ENCODE peak calls at places on chromosomes 16 and 17, in nine cellular contexts. H is tibial nerve, D is tibial artery, X is cardiac muscle cell, Y is psoas muscle, P is prostate gland, N is breast epithelium, G is fibroblast of lung, I is stomach. O is an unnamed sample.

GRCh38 chr17:48016112-48016511 is 21.5 kb downstream of the COPZ2 start:
- DNase-seq in H (no peak), I (no peak), G (no peak), D (no peak), X (peak), N (no peak), Y (no peak), P (no peak), O (no peak)

GRCh38 chr17:51165680-51166197 is 472 bp upstream of the NME2 start:
- DNase-seq in G (no peak), D (peak), Y (peak), P (no peak), H (no peak), X (no peak), I (peak), N (no peak), O (no peak)

GRCh38 chr17:5263441-5263840 is 18.6 kb upstream of the RABEP1 start:
- DNase-seq in Y (no peak), D (no peak), P (no peak), X (no peak), H (no peak), N (no peak), I (no peak), G (no peak), O (no peak)

GRCh38 chr16:12643034-12643455 is 160.6 kb downstream of the CPPED1 start:
- DNase-seq in H (no peak), X (no peak), P (no peak), I (no peak), G (no peak), Y (no peak), N (no peak), D (no peak), O (no peak)

GRCh38 chr17:79811036-79811887 is 14.4 kb upstream of the CBX8 start:
- DNase-seq in D (no peak), G (no peak), N (no peak), P (no peak), I (no peak), X (no peak), H (no peak), Y (no peak), O (no peak)

GRCh38 chr16:87499189-87499486 is 6.3 kb upstream of the ZCCHC14 start:
- DNase-seq in N (no peak), P (no peak), D (no peak), Y (no peak), X (no peak), H (no peak), I (no peak), G (peak), O (peak)

GRCh38 chr17:72388765-72389473 is 268.1 kb downstream of the SOX9 start:
- DNase-seq in G (peak), P (no peak), I (no peak), D (no peak), Y (no peak), H (no peak), X (peak), N (no peak), O (peak)

GRCh38 chr17:79923974-79924638 is 84.9 kb upstream of the CBX4 start:
- DNase-seq in N (no peak), D (no peak), G (no peak), P (no peak), H (no peak), I (peak), X (peak), Y (no peak), O (no peak)

GRCh38 chr16:67404740-67405226 is 11.5 kb upstream of the TPPP3 start:
- DNase-seq in X (no peak), G (no peak), P (peak), D (no peak), I (peak), N (peak), Y (no peak), H (no peak), O (no peak)

GRCh38 chr16:2211923-2212347 is 1.3 kb upstream of the BRICD5 start:
- DNase-seq in Y (no peak), D (no peak), H (no peak), I (no peak), N (no peak), P (no peak), G (no peak), X (no peak), O (no peak)

GRCh38 chr16:19926449-19927390 is 42.1 kb upstream of the GPRC5B start:
- DNase-seq in Y (no peak), P (no peak), N (no peak), D (no peak), X (peak), I (no peak), G (peak), H (no peak), O (peak)

GRCh38 chr17:1201132-1201702 is 21.4 kb upstream of the ABR start:
- DNase-seq in D (no peak), N (no peak), I (no peak), Y (no peak), X (no peak), H (no peak), P (no peak), G (no peak), O (no peak)

GRCh38 chr17:78879679-78880186 is 23.3 kb downstream of the CEP295NL start:
- DNase-seq in G (peak), D (peak), I (no peak), H (peak), Y (peak), P (no peak), N (peak), X (peak), O (peak)

GRCh38 chr16:46689492-46690280 is at the start of gene ORC6:
- DNase-seq in H (peak), G (peak), I (peak), N (peak), X (peak), D (peak), P (peak), Y (peak), O (peak)

GRCh38 chr16:13351651-13352217 is 450.3 kb downstream of the SHISA9 start:
- DNase-seq in I (no peak), Y (no peak), G (no peak), D (no peak), P (no peak), N (no peak), X (no peak), H (no peak), O (no peak)

GRCh38 chr16:67163164-67163902 is 1.2 kb upstream of the HSF4 start:
- DNase-seq in P (peak), N (no peak), D (no peak), I (no peak), G (peak), Y (peak), X (peak), H (no peak), O (peak)

GRCh38 chr17:49680314-49680713 is 2.4 kb upstream of the SPOP start:
- DNase-seq in Y (no peak), P (no peak), X (no peak), G (no peak), D (no peak), H (no peak), N (no peak), I (no peak), O (no peak)

GRCh38 chr17:36993227-36993626 is 44.5 kb downstream of the AATF start:
- DNase-seq in X (no peak), Y (no peak), I (no peak), G (no peak), D (no peak), N (no peak), P (no peak), H (no peak), O (no peak)

GRCh38 chr17:78375401-78376079 is 2.9 kb upstream of the PGS1 start:
- DNase-seq in P (no peak), N (no peak), X (peak), D (peak), I (no peak), Y (peak), G (peak), H (no peak), O (peak)

GRCh38 chr16:68718596-68718995 is 18.5 kb upstream of the CDH1 start:
- DNase-seq in P (no peak), Y (no peak), D (no peak), H (no peak), X (no peak), I (no peak), N (no peak), G (no peak), O (no peak)

GRCh38 chr16:53498984-53499383 is 4.0 kb downstream of the AKTIP start:
- DNase-seq in X (no peak), P (no peak), N (no peak), D (no peak), H (no peak), G (no peak), I (no peak), Y (no peak), O (no peak)

GRCh38 chr17:16945141-16945493 is 26.8 kb downstream of the TNFRSF13B start:
- DNase-seq in N (no peak), H (no peak), G (no peak), I (no peak), X (no peak), Y (no peak), D (no peak), P (no peak), O (no peak)

GRCh38 chr17:511833-512251 is 159.2 kb upstream of the RPH3AL start:
- DNase-seq in I (no peak), G (no peak), Y (no peak), N (no peak), D (no peak), X (no peak), P (no peak), H (no peak), O (no peak)

GRCh38 chr16:78480588-78480987 is 381.1 kb downstream of the WWOX start:
- DNase-seq in Y (no peak), N (no peak), P (no peak), H (no peak), X (no peak), D (no peak), G (no peak), I (no peak), O (no peak)

GRCh38 chr16:78474762-78475161 is 375.3 kb downstream of the WWOX start:
- DNase-seq in G (no peak), P (no peak), D (no peak), Y (no peak), H (no peak), X (no peak), N (no peak), I (no peak), O (no peak)

GRCh38 chr16:78479723-78480122 is 380.3 kb downstream of the WWOX start:
- DNase-seq in D (no peak), N (no peak), H (no peak), G (no peak), X (no peak), I (no peak), Y (no peak), P (no peak), O (no peak)

GRCh38 chr16:78483124-78483992 is 383.9 kb downstream of the WWOX start:
- DNase-seq in N (no peak), Y (no peak), X (no peak), I (no peak), H (no peak), G (no peak), P (no peak), D (no peak), O (no peak)

GRCh38 chr16:78478267-78478821 is 378.9 kb downstream of the WWOX start:
- DNase-seq in D (no peak), Y (no peak), I (no peak), P (no peak), X (no peak), H (no peak), N (no peak), G (no peak), O (no peak)
- TF ChIP-seq CTCF in D (no peak), Y (peak), I (no peak), P (peak), X (no peak), H (no peak), N (peak), G (peak), O (peak)

GRCh38 chr16:49281481-49281842 is at the start of gene CBLN1:
- DNase-seq in Y (no peak), I (no peak), G (no peak), H (no peak), X (no peak), N (no peak), P (no peak), D (no peak), O (no peak)
- H3K4me3 ChIP-seq in Y (peak), I (peak), G (no peak), H (peak), X (peak), N (peak), P (peak), D (peak), O (no peak)

DNA sequence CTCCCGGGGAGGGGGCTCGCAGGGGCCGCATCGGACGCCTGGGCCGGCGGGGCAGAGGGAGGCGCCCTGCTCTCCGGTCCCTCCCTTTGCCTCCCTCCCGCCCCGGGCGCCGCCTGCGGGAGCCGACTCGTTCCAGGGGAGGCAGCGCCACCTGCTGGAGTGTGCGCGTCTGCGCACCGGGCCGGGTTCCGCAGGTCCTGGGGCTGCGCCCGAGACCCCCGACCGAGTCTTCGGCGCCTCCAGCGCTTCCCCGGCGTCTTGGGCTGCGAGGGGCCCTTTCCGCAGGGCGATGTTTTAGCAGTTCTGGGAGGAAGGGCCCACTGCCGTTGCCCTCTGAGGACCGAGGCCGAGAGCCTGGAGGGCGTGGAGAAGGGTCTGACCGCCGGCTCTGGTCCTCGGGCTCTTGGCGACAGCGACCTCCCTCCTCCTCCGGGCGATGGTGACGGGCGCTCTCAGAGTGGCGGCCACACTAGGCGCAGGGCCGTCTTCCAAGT is 106.3 kb downstream of the SEC14L1 start:
- DNase-seq in H (peak), I (peak), Y (peak), G (peak), D (peak), X (peak), P (peak), N (no peak), O (peak)
- TF ChIP-seq CTCF in H (peak), I (peak), Y (peak), G (peak), D (peak), X (peak), P (peak), N (peak), O (peak)

DNA sequence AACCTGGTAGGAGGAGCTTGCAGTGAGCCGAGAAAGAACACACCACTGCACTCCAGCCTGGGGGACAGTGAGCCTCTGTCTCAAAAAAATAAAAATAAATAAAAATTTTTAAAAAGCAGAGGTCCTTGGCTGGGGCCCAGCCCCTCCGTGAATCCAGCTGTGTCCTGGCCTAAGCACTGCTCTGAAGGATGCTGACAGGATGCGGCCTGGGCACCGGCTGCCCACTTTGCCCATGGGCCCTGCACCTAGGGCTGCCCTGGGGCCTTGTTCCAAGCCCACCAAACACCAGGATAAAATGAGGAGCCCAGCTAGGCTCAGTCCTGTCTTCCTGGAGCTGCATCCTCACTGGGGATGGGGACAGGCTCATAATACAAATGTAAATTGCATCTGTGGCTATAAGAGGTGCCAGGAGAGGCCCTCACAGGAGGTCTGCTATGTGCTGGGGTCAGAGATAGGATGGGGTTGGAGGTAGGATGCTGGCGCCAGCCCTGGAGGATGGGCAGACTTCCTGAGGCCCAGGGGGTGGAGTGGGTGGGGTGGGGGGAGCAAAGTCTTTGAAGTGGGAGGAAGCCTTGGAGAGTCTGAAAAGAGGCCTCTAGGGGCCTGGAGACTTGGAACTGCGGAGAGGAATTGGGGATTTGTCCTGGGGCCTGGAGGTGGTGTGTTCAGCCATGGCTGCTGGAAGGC is 6.2 kb downstream of the C16orf89 start:
- DNase-seq in I (no peak), N (no peak), X (no peak), D (no peak), P (no peak), H (no peak), Y (no peak), G (no peak), O (no peak)
- H3K4me3 ChIP-seq in I (no peak), N (no peak), X (no peak), D (no peak), P (no peak), H (no peak), Y (no peak), G (no peak), O (no peak)